ENCODE peak calls at places on chromosome 6, in ten cellular contexts. Q, B, C, S, Z, A, I, P, R and W are unnamed samples.
A peak's percentile ranks its signal among the peaks of the same experiment; 100 is the strongest.

GRCh38 chr6:134376785-134377184 is 58.9 kb upstream of the SGK1 start:
- DNase-seq in I (no peak), R (no peak), S (peak; percentile 36), C (no peak), B (no peak), A (no peak), Q (no peak), P (no peak), Z (no peak), W (no peak)

GRCh38 chr6:105832358-105832757 is 253.8 kb upstream of the PRDM1 start:
- DNase-seq in S (peak; percentile 90), R (no peak), A (no peak), Z (no peak), B (no peak), Q (no peak), I (no peak), P (no peak), C (no peak), W (no peak)

GRCh38 chr6:167907837-167908681 is 81.3 kb downstream of the AFDN start:
- DNase-seq in Z (no peak), B (no peak), P (no peak), I (no peak), A (no peak), Q (peak; percentile 6), R (no peak), C (no peak), S (peak; percentile 16), W (peak; percentile 57)

GRCh38 chr6:166862287-166862977 is 93.9 kb downstream of the RNASET2 start:
- DNase-seq in Z (no peak), Q (peak; percentile 5), R (peak; percentile 60), S (no peak), B (peak; percentile 37), I (no peak), C (no peak), P (peak; percentile 26), A (no peak), W (no peak)

GRCh38 chr6:113137411-113137810 is 719.7 kb upstream of the MARCKS start:
- DNase-seq in R (peak; percentile 76), S (no peak), Z (no peak), Q (no peak), B (no peak), I (no peak), C (peak; percentile 42), A (no peak), P (peak; percentile 42), W (no peak)

GRCh38 chr6:158999154-158999668 is 791 bp downstream of the RSPH3 start:
- DNase-seq in S (peak; percentile 40), Q (peak; percentile 6), A (peak; percentile 26), P (no peak), Z (no peak), I (no peak), C (no peak), R (no peak), B (no peak), W (no peak)

GRCh38 chr6:139925894-139926641 is 551.6 kb upstream of the CITED2 start:
- DNase-seq in C (peak; percentile 31), P (no peak), Z (no peak), I (no peak), B (no peak), Q (no peak), R (no peak), A (peak; percentile 21), S (no peak), W (no peak)

GRCh38 chr6:72132851-72133250 is 246.5 kb downstream of the RIMS1 start:
- DNase-seq in P (no peak), R (peak; percentile 59), I (no peak), S (no peak), A (no peak), Q (no peak), Z (no peak), C (no peak), B (no peak), W (no peak)

GRCh38 chr6:56399672-56400263 is 152.4 kb upstream of the COL21A1 start:
- DNase-seq in C (no peak), A (no peak), P (no peak), Z (peak; percentile 24), R (no peak), S (no peak), I (no peak), B (no peak), Q (no peak), W (no peak)

GRCh38 chr6:132673376-132674094 is 14.6 kb upstream of the TAAR1 start:
- DNase-seq in A (no peak), R (no peak), Q (no peak), S (peak; percentile 32), C (no peak), Z (no peak), P (no peak), B (no peak), I (no peak), W (no peak)

GRCh38 chr6:30769088-30769852 is 24.9 kb upstream of the IER3 start:
- DNase-seq in C (peak; percentile 87), I (no peak), B (peak; percentile 28), R (peak; percentile 91), Q (peak; percentile 93), S (peak; percentile 89), P (peak; percentile 75), Z (no peak), A (no peak), W (no peak)
- TF ChIP-seq POLR2A in C (no peak), I (no peak), B (no peak), R (peak; percentile 76), Q (no peak), S (no peak), P (no peak), Z (no peak), A (no peak), W (no peak)

GRCh38 chr6:108848116-108848868 is at the start of gene ARMC2:
- DNase-seq in Q (peak; percentile 82), Z (peak; percentile 93), C (peak; percentile 96), I (peak; percentile 89), A (peak; percentile 94), B (peak; percentile 85), S (peak; percentile 95), P (peak; percentile 96), R (peak; percentile 96), W (peak; percentile 83)
- TF ChIP-seq POLR2A in Q (peak; percentile 77), Z (peak; percentile 33), C (peak; percentile 66), I (peak; percentile 39), A (peak; percentile 73), B (peak; percentile 52), S (peak; percentile 89), P (peak; percentile 51), R (peak; percentile 59), W (peak; percentile 63)

GRCh38 chr6:161091972-161092701 is 100.6 kb downstream of the MAP3K4 start:
- DNase-seq in Q (no peak), P (no peak), R (no peak), A (no peak), C (no peak), I (no peak), B (no peak), S (no peak), Z (no peak), W (no peak)
- TF ChIP-seq POLR2A in Q (no peak), P (no peak), R (no peak), A (no peak), C (no peak), I (no peak), B (no peak), S (no peak), Z (no peak), W (no peak)

GRCh38 chr6:13156381-13156780 is 172.0 kb downstream of the TBC1D7 start:
- DNase-seq in C (no peak), R (no peak), A (no peak), Z (no peak), P (no peak), Q (no peak), I (no peak), S (no peak), B (no peak), W (no peak)

GRCh38 chr6:13159295-13159694 is 169.0 kb downstream of the TBC1D7 start:
- DNase-seq in Q (no peak), A (no peak), S (peak; percentile 14), R (no peak), B (no peak), P (no peak), C (no peak), I (no peak), Z (no peak), W (no peak)

GRCh38 chr6:13152804-13153203 is 175.5 kb downstream of the TBC1D7 start:
- DNase-seq in P (no peak), I (no peak), Q (no peak), R (no peak), A (no peak), C (no peak), Z (no peak), B (no peak), S (no peak), W (no peak)

GRCh38 chr6:13157293-13157692 is 171.0 kb downstream of the TBC1D7 start:
- DNase-seq in A (no peak), B (no peak), C (no peak), S (no peak), Q (no peak), Z (no peak), P (no peak), R (no peak), I (no peak), W (no peak)
- TF ChIP-seq POLR2A in A (no peak), B (no peak), C (no peak), S (no peak), Q (no peak), Z (no peak), P (no peak), R (no peak), I (no peak), W (no peak)

GRCh38 chr6:150573041-150573681 is 26.5 kb upstream of the PLEKHG1 start:
- DNase-seq in Z (no peak), B (no peak), A (peak; percentile 66), S (no peak), C (peak; percentile 35), P (no peak), R (peak; percentile 70), I (no peak), Q (no peak), W (no peak)
- TF ChIP-seq POLR2A in Z (no peak), B (no peak), A (no peak), S (no peak), C (no peak), P (no peak), R (no peak), I (no peak), Q (no peak), W (no peak)

DNA sequence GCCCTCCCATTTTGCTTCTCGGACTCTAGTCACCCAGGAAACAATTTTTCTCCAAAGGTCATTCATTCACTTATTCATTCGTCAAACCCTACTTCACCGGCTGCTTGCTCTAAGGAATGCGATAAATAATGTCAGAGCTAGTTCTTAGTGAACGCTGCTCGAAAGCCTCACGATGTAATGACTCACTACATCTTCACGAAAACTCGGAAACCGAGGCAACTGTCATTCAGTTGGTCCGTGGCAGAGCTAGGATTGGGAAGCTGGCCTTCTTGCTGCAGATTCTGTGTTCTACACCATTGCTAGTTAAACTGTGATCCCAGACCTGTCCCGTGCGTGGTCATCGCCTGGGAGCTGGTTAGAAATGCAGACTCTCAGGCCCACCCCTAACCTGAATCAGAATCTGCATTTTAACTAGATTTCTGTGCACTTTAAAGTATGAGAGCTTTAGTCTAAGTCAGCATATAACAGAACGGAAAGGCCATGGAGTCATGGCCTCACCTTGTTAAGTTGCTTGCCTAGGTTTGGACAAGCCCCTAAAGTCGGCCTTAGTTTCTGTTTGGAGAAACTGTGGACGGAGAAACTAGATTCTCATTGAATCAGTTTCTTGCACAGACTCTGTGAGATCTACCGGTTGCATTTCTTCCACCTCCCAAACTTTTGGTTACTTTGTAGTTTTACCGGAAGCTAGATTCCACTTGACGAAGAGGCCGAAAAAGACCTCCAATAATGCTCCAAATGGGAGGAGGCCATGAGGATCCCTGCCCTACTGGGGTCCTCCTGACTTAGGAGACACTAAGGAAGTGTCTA is 640 bp upstream of the CCND3 start:
- DNase-seq in S (no peak), B (no peak), P (no peak), I (no peak), Q (no peak), R (peak; percentile 82), C (no peak), Z (no peak), A (no peak), W (no peak)
- TF ChIP-seq POLR2A in S (no peak), B (no peak), P (no peak), I (no peak), Q (no peak), R (no peak), C (no peak), Z (no peak), A (peak; percentile 53), W (no peak)